ENCODE peak calls at places on chromosomes 2 and 18, in eight cellular contexts. One of them, this sample, is unnamed.

GRCh38 chr2:12728221-12728777 is 11.6 kb downstream of the TRIB2 start:
- DNase-seq in heart left ventricle: no peak
- DNase-seq in H1: no peak
- DNase-seq in neural crest cell: no peak
- DNase-seq in cardiac septum: no peak
- DNase-seq in GM13976: no peak
- DNase-seq in myocyte: no peak
- DNase-seq in non-pigmented ciliary epithelial cell: no peak
- DNase-seq in this sample: peak; percentile 33

GRCh38 chr2:12665334-12665733 is 51.4 kb upstream of the TRIB2 start:
- DNase-seq in neural crest cell: no peak
- DNase-seq in myocyte: no peak
- DNase-seq in H1: no peak
- DNase-seq in non-pigmented ciliary epithelial cell: no peak
- DNase-seq in heart left ventricle: no peak
- DNase-seq in cardiac septum: no peak
- DNase-seq in GM13976: no peak
- DNase-seq in this sample: no peak

GRCh38 chr2:180733330-180733729 is 247.1 kb upstream of the UBE2E3 start:
- DNase-seq in neural crest cell: no peak
- DNase-seq in non-pigmented ciliary epithelial cell: no peak
- DNase-seq in cardiac septum: no peak
- DNase-seq in H1: no peak
- DNase-seq in myocyte: peak; percentile 20
- DNase-seq in GM13976: no peak
- DNase-seq in heart left ventricle: no peak
- DNase-seq in this sample: no peak

GRCh38 chr18:23227729-23228075 is 92.4 kb downstream of the CABLES1 start:
- DNase-seq in cardiac septum: no peak
- DNase-seq in neural crest cell: no peak
- DNase-seq in non-pigmented ciliary epithelial cell: no peak
- DNase-seq in H1: no peak
- DNase-seq in heart left ventricle: no peak
- DNase-seq in GM13976: no peak
- DNase-seq in myocyte: no peak
- DNase-seq in this sample: no peak

GRCh38 chr2:17878222-17879136 is at the start of gene KCNS3:
- DNase-seq in heart left ventricle: peak; percentile 69
- DNase-seq in myocyte: peak; percentile 34
- DNase-seq in neural crest cell: peak; percentile 26
- DNase-seq in cardiac septum: no peak
- DNase-seq in GM13976: peak; percentile 77
- DNase-seq in H1: no peak
- DNase-seq in non-pigmented ciliary epithelial cell: no peak
- DNase-seq in this sample: peak; percentile 6

GRCh38 chr2:237539681-237540080 is 26.7 kb upstream of the PRLH start:
- DNase-seq in heart left ventricle: peak; percentile 50
- DNase-seq in GM13976: no peak
- DNase-seq in non-pigmented ciliary epithelial cell: no peak
- DNase-seq in H1: no peak
- DNase-seq in neural crest cell: no peak
- DNase-seq in myocyte: peak; percentile 47
- DNase-seq in cardiac septum: no peak
- DNase-seq in this sample: no peak

GRCh38 chr2:11123856-11124759 is 31.2 kb upstream of the SLC66A3 start:
- DNase-seq in neural crest cell: peak; percentile 83
- DNase-seq in GM13976: peak; percentile 85
- DNase-seq in myocyte: peak; percentile 48
- DNase-seq in non-pigmented ciliary epithelial cell: peak; percentile 4
- DNase-seq in H1: peak; percentile 47
- DNase-seq in cardiac septum: no peak
- DNase-seq in heart left ventricle: peak; percentile 47
- DNase-seq in this sample: peak; percentile 40

GRCh38 chr2:113851640-113852039 is 38.2 kb upstream of the ACTR3 start:
- DNase-seq in H1: no peak
- DNase-seq in cardiac septum: no peak
- DNase-seq in neural crest cell: no peak
- DNase-seq in heart left ventricle: no peak
- DNase-seq in myocyte: no peak
- DNase-seq in non-pigmented ciliary epithelial cell: no peak
- DNase-seq in GM13976: no peak
- DNase-seq in this sample: no peak